ENCODE peak calls at places on chromosome X, in eight cellular contexts. One of them, this sample, is unnamed.

GRCh38 chrX:50769389-50770063 is 44.5 kb downstream of the SHROOM4 start:
- DNase-seq in NCI-H1417: no peak
- DNase-seq in RKO: no peak
- DNase-seq in HT1080: peak; percentile 14
- DNase-seq in Daoy: no peak
- DNase-seq in stimulated activated CD4-positive, alpha-beta T cell treated with anti-CD3 and anti-CD28 coated beads, Interleukin-4, amount 100 ng/mL, for 48 hours: no peak
- DNase-seq in T follicular helper cell: no peak
- DNase-seq in NCI-H2171 treated with DMSO at 0.1 percent for 48 hours: no peak
- DNase-seq in this sample: no peak

GRCh38 chrX:136209016-136209738 is 42.0 kb downstream of the MAP7D3 start:
- DNase-seq in HT1080: peak; percentile 30
- DNase-seq in RKO: no peak
- DNase-seq in NCI-H1417: peak; percentile 8
- DNase-seq in T follicular helper cell: peak; percentile 10
- DNase-seq in NCI-H2171 treated with DMSO at 0.1 percent for 48 hours: no peak
- DNase-seq in Daoy: peak; percentile 40
- DNase-seq in stimulated activated CD4-positive, alpha-beta T cell treated with anti-CD3 and anti-CD28 coated beads, Interleukin-4, amount 100 ng/mL, for 48 hours: no peak
- DNase-seq in this sample: peak; percentile 36

GRCh38 chrX:10245219-10245618 is 88.4 kb downstream of the CLCN4 start:
- DNase-seq in Daoy: no peak
- DNase-seq in T follicular helper cell: no peak
- DNase-seq in HT1080: no peak
- DNase-seq in stimulated activated CD4-positive, alpha-beta T cell treated with anti-CD3 and anti-CD28 coated beads, Interleukin-4, amount 100 ng/mL, for 48 hours: no peak
- DNase-seq in NCI-H1417: no peak
- DNase-seq in NCI-H2171 treated with DMSO at 0.1 percent for 48 hours: no peak
- DNase-seq in RKO: no peak
- DNase-seq in this sample: peak; percentile 15

GRCh38 chrX:115018944-115019343 is 1.5 kb upstream of the IL13RA2 start:
- DNase-seq in Daoy: peak; percentile 35
- DNase-seq in stimulated activated CD4-positive, alpha-beta T cell treated with anti-CD3 and anti-CD28 coated beads, Interleukin-4, amount 100 ng/mL, for 48 hours: no peak
- DNase-seq in NCI-H2171 treated with DMSO at 0.1 percent for 48 hours: no peak
- DNase-seq in RKO: no peak
- DNase-seq in T follicular helper cell: no peak
- DNase-seq in HT1080: peak; percentile 10
- DNase-seq in NCI-H1417: no peak
- DNase-seq in this sample: no peak

GRCh38 chrX:130994671-130995070 is 63.5 kb upstream of the ARHGAP36 start:
- DNase-seq in HT1080: peak; percentile 3
- DNase-seq in T follicular helper cell: no peak
- DNase-seq in Daoy: peak; percentile 7
- DNase-seq in NCI-H1417: no peak
- DNase-seq in RKO: peak; percentile 42
- DNase-seq in NCI-H2171 treated with DMSO at 0.1 percent for 48 hours: peak; percentile 6
- DNase-seq in stimulated activated CD4-positive, alpha-beta T cell treated with anti-CD3 and anti-CD28 coated beads, Interleukin-4, amount 100 ng/mL, for 48 hours: no peak
- DNase-seq in this sample: peak; percentile 48

GRCh38 chrX:97057349-97057909 is 173.7 kb downstream of the RPA4 start:
- DNase-seq in NCI-H2171 treated with DMSO at 0.1 percent for 48 hours: peak; percentile 61
- DNase-seq in T follicular helper cell: no peak
- DNase-seq in NCI-H1417: peak; percentile 76
- DNase-seq in HT1080: no peak
- DNase-seq in stimulated activated CD4-positive, alpha-beta T cell treated with anti-CD3 and anti-CD28 coated beads, Interleukin-4, amount 100 ng/mL, for 48 hours: no peak
- DNase-seq in RKO: no peak
- DNase-seq in Daoy: no peak
- DNase-seq in this sample: no peak

GRCh38 chrX:10006770-10007169 is 39.6 kb downstream of the CLDN34 start:
- DNase-seq in RKO: no peak
- DNase-seq in T follicular helper cell: no peak
- DNase-seq in HT1080: no peak
- DNase-seq in Daoy: no peak
- DNase-seq in NCI-H2171 treated with DMSO at 0.1 percent for 48 hours: no peak
- DNase-seq in NCI-H1417: no peak
- DNase-seq in stimulated activated CD4-positive, alpha-beta T cell treated with anti-CD3 and anti-CD28 coated beads, Interleukin-4, amount 100 ng/mL, for 48 hours: no peak
- DNase-seq in this sample: no peak

GRCh38 chrX:12614266-12614665 is 176.9 kb upstream of the PRPS2 start:
- DNase-seq in HT1080: no peak
- DNase-seq in stimulated activated CD4-positive, alpha-beta T cell treated with anti-CD3 and anti-CD28 coated beads, Interleukin-4, amount 100 ng/mL, for 48 hours: no peak
- DNase-seq in T follicular helper cell: no peak
- DNase-seq in RKO: no peak
- DNase-seq in NCI-H1417: no peak
- DNase-seq in NCI-H2171 treated with DMSO at 0.1 percent for 48 hours: no peak
- DNase-seq in Daoy: no peak
- DNase-seq in this sample: no peak

GRCh38 chrX:19372170-19373033 is 28.7 kb downstream of the PDHA1 start:
- DNase-seq in Daoy: peak; percentile 60
- DNase-seq in RKO: peak; percentile 46
- DNase-seq in stimulated activated CD4-positive, alpha-beta T cell treated with anti-CD3 and anti-CD28 coated beads, Interleukin-4, amount 100 ng/mL, for 48 hours: peak; percentile 44
- DNase-seq in NCI-H2171 treated with DMSO at 0.1 percent for 48 hours: peak; percentile 69
- DNase-seq in HT1080: peak; percentile 67
- DNase-seq in NCI-H1417: peak; percentile 73
- DNase-seq in T follicular helper cell: peak; percentile 48
- DNase-seq in this sample: peak; percentile 68

GRCh38 chrX:69305333-69306062 is 140.2 kb upstream of the PJA1 start:
- DNase-seq in NCI-H2171 treated with DMSO at 0.1 percent for 48 hours: no peak
- DNase-seq in T follicular helper cell: no peak
- DNase-seq in RKO: no peak
- DNase-seq in stimulated activated CD4-positive, alpha-beta T cell treated with anti-CD3 and anti-CD28 coated beads, Interleukin-4, amount 100 ng/mL, for 48 hours: no peak
- DNase-seq in NCI-H1417: no peak
- DNase-seq in Daoy: no peak
- DNase-seq in HT1080: no peak
- DNase-seq in this sample: no peak

GRCh38 chrX:39891781-39892180 is 206.0 kb downstream of the BCOR start:
- DNase-seq in RKO: no peak
- DNase-seq in NCI-H1417: no peak
- DNase-seq in T follicular helper cell: no peak
- DNase-seq in NCI-H2171 treated with DMSO at 0.1 percent for 48 hours: no peak
- DNase-seq in stimulated activated CD4-positive, alpha-beta T cell treated with anti-CD3 and anti-CD28 coated beads, Interleukin-4, amount 100 ng/mL, for 48 hours: no peak
- DNase-seq in HT1080: no peak
- DNase-seq in Daoy: no peak
- DNase-seq in this sample: no peak

GRCh38 chrX:33149580-33149979 is 61.8 kb downstream of the DMD start:
- DNase-seq in stimulated activated CD4-positive, alpha-beta T cell treated with anti-CD3 and anti-CD28 coated beads, Interleukin-4, amount 100 ng/mL, for 48 hours: no peak
- DNase-seq in NCI-H1417: no peak
- DNase-seq in NCI-H2171 treated with DMSO at 0.1 percent for 48 hours: no peak
- DNase-seq in Daoy: no peak
- DNase-seq in T follicular helper cell: no peak
- DNase-seq in RKO: no peak
- DNase-seq in HT1080: no peak
- DNase-seq in this sample: no peak

GRCh38 chrX:9383655-9384054 is 81.2 kb upstream of the TBL1X start:
- DNase-seq in T follicular helper cell: no peak
- DNase-seq in stimulated activated CD4-positive, alpha-beta T cell treated with anti-CD3 and anti-CD28 coated beads, Interleukin-4, amount 100 ng/mL, for 48 hours: no peak
- DNase-seq in RKO: no peak
- DNase-seq in NCI-H1417: no peak
- DNase-seq in Daoy: no peak
- DNase-seq in NCI-H2171 treated with DMSO at 0.1 percent for 48 hours: no peak
- DNase-seq in HT1080: no peak
- DNase-seq in this sample: no peak

GRCh38 chrX:148500428-148501120 is at the start of gene AFF2:
- DNase-seq in NCI-H2171 treated with DMSO at 0.1 percent for 48 hours: no peak
- DNase-seq in stimulated activated CD4-positive, alpha-beta T cell treated with anti-CD3 and anti-CD28 coated beads, Interleukin-4, amount 100 ng/mL, for 48 hours: peak; percentile 27
- DNase-seq in T follicular helper cell: no peak
- DNase-seq in HT1080: no peak
- DNase-seq in Daoy: peak; percentile 16
- DNase-seq in RKO: no peak
- DNase-seq in NCI-H1417: peak; percentile 20
- DNase-seq in this sample: peak; percentile 55

GRCh38 chrX:17020828-17021821 is 74.7 kb downstream of the REPS2 start:
- DNase-seq in T follicular helper cell: no peak
- DNase-seq in RKO: no peak
- DNase-seq in NCI-H1417: no peak
- DNase-seq in NCI-H2171 treated with DMSO at 0.1 percent for 48 hours: no peak
- DNase-seq in Daoy: no peak
- DNase-seq in stimulated activated CD4-positive, alpha-beta T cell treated with anti-CD3 and anti-CD28 coated beads, Interleukin-4, amount 100 ng/mL, for 48 hours: no peak
- DNase-seq in HT1080: no peak
- DNase-seq in this sample: no peak

GRCh38 chrX:39470588-39471155 is 627.1 kb downstream of the BCOR start:
- DNase-seq in HT1080: peak; percentile 1
- DNase-seq in NCI-H1417: no peak
- DNase-seq in stimulated activated CD4-positive, alpha-beta T cell treated with anti-CD3 and anti-CD28 coated beads, Interleukin-4, amount 100 ng/mL, for 48 hours: no peak
- DNase-seq in RKO: no peak
- DNase-seq in NCI-H2171 treated with DMSO at 0.1 percent for 48 hours: no peak
- DNase-seq in T follicular helper cell: no peak
- DNase-seq in Daoy: no peak
- DNase-seq in this sample: peak; percentile 49

GRCh38 chrX:117196481-117196880 is 733.7 kb upstream of the CT83 start:
- DNase-seq in NCI-H2171 treated with DMSO at 0.1 percent for 48 hours: no peak
- DNase-seq in RKO: no peak
- DNase-seq in HT1080: no peak
- DNase-seq in Daoy: no peak
- DNase-seq in NCI-H1417: no peak
- DNase-seq in stimulated activated CD4-positive, alpha-beta T cell treated with anti-CD3 and anti-CD28 coated beads, Interleukin-4, amount 100 ng/mL, for 48 hours: no peak
- DNase-seq in T follicular helper cell: no peak
- DNase-seq in this sample: no peak

GRCh38 chrX:149508467-149508866 is 3.4 kb upstream of the IDS start:
- DNase-seq in RKO: no peak
- DNase-seq in T follicular helper cell: no peak
- DNase-seq in HT1080: no peak
- DNase-seq in stimulated activated CD4-positive, alpha-beta T cell treated with anti-CD3 and anti-CD28 coated beads, Interleukin-4, amount 100 ng/mL, for 48 hours: no peak
- DNase-seq in NCI-H2171 treated with DMSO at 0.1 percent for 48 hours: no peak
- DNase-seq in Daoy: no peak
- DNase-seq in NCI-H1417: no peak
- DNase-seq in this sample: no peak

GRCh38 chrX:10524578-10524977 is 95.8 kb downstream of the MID1 start:
- DNase-seq in T follicular helper cell: no peak
- DNase-seq in stimulated activated CD4-positive, alpha-beta T cell treated with anti-CD3 and anti-CD28 coated beads, Interleukin-4, amount 100 ng/mL, for 48 hours: no peak
- DNase-seq in HT1080: no peak
- DNase-seq in NCI-H2171 treated with DMSO at 0.1 percent for 48 hours: no peak
- DNase-seq in NCI-H1417: no peak
- DNase-seq in Daoy: no peak
- DNase-seq in RKO: no peak
- DNase-seq in this sample: no peak

GRCh38 chrX:34863906-34864305 is 78.7 kb upstream of the FAM47B start:
- DNase-seq in stimulated activated CD4-positive, alpha-beta T cell treated with anti-CD3 and anti-CD28 coated beads, Interleukin-4, amount 100 ng/mL, for 48 hours: no peak
- DNase-seq in Daoy: no peak
- DNase-seq in RKO: no peak
- DNase-seq in NCI-H1417: no peak
- DNase-seq in NCI-H2171 treated with DMSO at 0.1 percent for 48 hours: no peak
- DNase-seq in HT1080: no peak
- DNase-seq in T follicular helper cell: no peak
- DNase-seq in this sample: no peak

GRCh38 chrX:73446831-73447230 is at the start of gene CDX4:
- DNase-seq in RKO: no peak
- DNase-seq in T follicular helper cell: no peak
- DNase-seq in NCI-H1417: no peak
- DNase-seq in stimulated activated CD4-positive, alpha-beta T cell treated with anti-CD3 and anti-CD28 coated beads, Interleukin-4, amount 100 ng/mL, for 48 hours: no peak
- DNase-seq in HT1080: no peak
- DNase-seq in Daoy: no peak
- DNase-seq in NCI-H2171 treated with DMSO at 0.1 percent for 48 hours: no peak
- DNase-seq in this sample: no peak